ENCODE peak calls at places on chromosomes 2 and 18, in five cellular contexts. I, A, N, O and G are unnamed samples.

GRCh38 chr2:101124684-101125366 is 26.4 kb downstream of the TBC1D8 start:
- DNase-seq in I (peak; percentile 95), O (no peak), N (peak; percentile 76), A (peak; percentile 96), G (no peak)

GRCh38 chr18:75437979-75438378 is 10.5 kb upstream of the SMIM21 start:
- DNase-seq in I (no peak), N (no peak), A (no peak), O (no peak), G (no peak)

GRCh38 chr2:200863655-200864205 is 728 bp downstream of the CLK1 start:
- DNase-seq in I (no peak), O (no peak), N (no peak), A (no peak), G (peak; percentile 19)

GRCh38 chr18:79135924-79136323 is 66.7 kb downstream of the ATP9B start:
- DNase-seq in A (no peak), N (no peak), O (no peak), I (no peak), G (no peak)

GRCh38 chr2:236675051-236675450 is 105.4 kb downstream of the ACKR3 start:
- DNase-seq in N (peak; percentile 2), A (no peak), O (no peak), I (no peak), G (no peak)

GRCh38 chr2:200408428-200409311 is 101.2 kb downstream of the KCTD18 start:
- DNase-seq in I (no peak), N (peak; percentile 97), A (peak; percentile 52), O (no peak), G (no peak)

GRCh38 chr2:200022511-200022910 is 67.1 kb downstream of the MAIP1 start:
- DNase-seq in A (no peak), N (no peak), I (no peak), O (no peak), G (no peak)

GRCh38 chr2:47653909-47654789 is 128.8 kb upstream of the MSH6 start:
- DNase-seq in O (peak; percentile 45), N (peak; percentile 5), I (no peak), A (peak; percentile 42), G (peak; percentile 23)

GRCh38 chr18:70491734-70492348 is 203.0 kb downstream of the SOCS6 start:
- DNase-seq in A (peak; percentile 59), N (peak; percentile 32), O (no peak), I (no peak), G (peak; percentile 69)

GRCh38 chr2:72744049-72744448 is 81.8 kb downstream of the EXOC6B start:
- DNase-seq in O (no peak), N (peak; percentile 67), I (no peak), A (no peak), G (no peak)

GRCh38 chr18:77101410-77102245 is 31.0 kb downstream of the MBP start:
- DNase-seq in I (peak; percentile 95), N (peak; percentile 97), A (no peak), O (peak; percentile 84), G (peak; percentile 11)

GRCh38 chr2:124112966-124113365 is 87.9 kb downstream of the CNTNAP5 start:
- DNase-seq in I (no peak), A (no peak), O (no peak), N (peak; percentile 5), G (no peak)

GRCh38 chr2:190583507-190584337 is 49.2 kb upstream of the NEMP2 start:
- DNase-seq in O (no peak), I (no peak), N (no peak), A (no peak), G (peak; percentile 79)

GRCh38 chr2:65053199-65053598 is 3.0 kb upstream of the CEP68 start:
- DNase-seq in I (no peak), N (no peak), O (no peak), A (no peak), G (no peak)

GRCh38 chr2:234098675-234099195 is 48.2 kb downstream of the SPP2 start:
- DNase-seq in A (no peak), I (no peak), N (no peak), O (no peak), G (no peak)

GRCh38 chr2:33145459-33145858 is 198.7 kb downstream of the LTBP1 start:
- DNase-seq in I (no peak), N (peak; percentile 41), O (no peak), A (no peak), G (no peak)

GRCh38 chr2:128361376-128362131 is 42.9 kb upstream of the HS6ST1 start:
- DNase-seq in I (no peak), A (no peak), N (no peak), O (peak; percentile 8), G (no peak)

GRCh38 chr2:188725981-188726380 is 248.2 kb upstream of the COL3A1 start:
- DNase-seq in N (peak; percentile 73), O (no peak), I (no peak), A (no peak), G (peak; percentile 67)

GRCh38 chr2:222837643-222838056 is 23.2 kb upstream of the ACSL3 start:
- DNase-seq in N (peak; percentile 41), A (peak; percentile 63), O (no peak), I (peak; percentile 76), G (no peak)

GRCh38 chr2:235694721-235695601 is 201.1 kb downstream of the AGAP1 start:
- DNase-seq in O (no peak), A (peak; percentile 41), N (peak; percentile 39), I (no peak), G (peak; percentile 76)

GRCh38 chr2:9302755-9303154 is 96.1 kb downstream of the ASAP2 start:
- DNase-seq in A (no peak), I (no peak), N (no peak), O (no peak), G (no peak)

GRCh38 chr2:88036162-88036561 is 19.4 kb downstream of the KRCC1 start:
- DNase-seq in O (no peak), N (peak; percentile 23), A (no peak), I (no peak), G (no peak)

GRCh38 chr18:62846334-62846733 is 131.0 kb downstream of the PHLPP1 start:
- DNase-seq in O (no peak), I (no peak), N (no peak), A (no peak), G (no peak)

GRCh38 chr2:49937432-49937831 is 783.1 kb upstream of the FSHR start:
- DNase-seq in N (no peak), I (no peak), A (no peak), O (no peak), G (no peak)

GRCh38 chr2:187500585-187501359 is 52.7 kb upstream of the CALCRL start:
- DNase-seq in O (no peak), N (peak; percentile 84), A (peak; percentile 65), I (no peak), G (peak; percentile 54)

GRCh38 chr2:191869781-191870180 is 22.9 kb upstream of the CAVIN2 start:
- DNase-seq in I (no peak), O (no peak), N (no peak), A (no peak), G (no peak)

GRCh38 chr2:191867507-191867847 is 20.6 kb upstream of the CAVIN2 start:
- DNase-seq in O (no peak), A (no peak), N (no peak), I (no peak), G (no peak)

GRCh38 chr2:191866675-191867506 is 20.0 kb upstream of the CAVIN2 start:
- DNase-seq in O (peak; percentile 66), I (peak; percentile 57), N (peak; percentile 93), A (peak; percentile 100), G (peak; percentile 70)

GRCh38 chr2:191870744-191871143 is 23.9 kb upstream of the CAVIN2 start:
- DNase-seq in I (no peak), O (no peak), N (no peak), A (no peak), G (no peak)

GRCh38 chr2:191869178-191869577 is 22.3 kb upstream of the CAVIN2 start:
- DNase-seq in O (no peak), A (peak; percentile 67), N (peak; percentile 30), I (no peak), G (peak; percentile 64)
- H3K4me1 ChIP-seq in O (peaks cover 8% of the 10 kb centered on the region), A (peaks cover 69% of the 10 kb centered on the region), N (peaks cover 22% of the 10 kb centered on the region), I (peaks cover 43% of the 10 kb centered on the region), G (peaks cover 21% of the 10 kb centered on the region)

GRCh38 chr2:159226608-159227007 is 59.9 kb downstream of the WDSUB1 start:
- DNase-seq in I (no peak), A (no peak), N (no peak), O (no peak), G (no peak)
- H3K4me1 ChIP-seq in I (peaks cover 6% of the 10 kb centered on the region), A (no peaks in the 10 kb centered on the region), N (no peaks in the 10 kb centered on the region), O (no peaks in the 10 kb centered on the region), G (no peaks in the 10 kb centered on the region)

DNA sequence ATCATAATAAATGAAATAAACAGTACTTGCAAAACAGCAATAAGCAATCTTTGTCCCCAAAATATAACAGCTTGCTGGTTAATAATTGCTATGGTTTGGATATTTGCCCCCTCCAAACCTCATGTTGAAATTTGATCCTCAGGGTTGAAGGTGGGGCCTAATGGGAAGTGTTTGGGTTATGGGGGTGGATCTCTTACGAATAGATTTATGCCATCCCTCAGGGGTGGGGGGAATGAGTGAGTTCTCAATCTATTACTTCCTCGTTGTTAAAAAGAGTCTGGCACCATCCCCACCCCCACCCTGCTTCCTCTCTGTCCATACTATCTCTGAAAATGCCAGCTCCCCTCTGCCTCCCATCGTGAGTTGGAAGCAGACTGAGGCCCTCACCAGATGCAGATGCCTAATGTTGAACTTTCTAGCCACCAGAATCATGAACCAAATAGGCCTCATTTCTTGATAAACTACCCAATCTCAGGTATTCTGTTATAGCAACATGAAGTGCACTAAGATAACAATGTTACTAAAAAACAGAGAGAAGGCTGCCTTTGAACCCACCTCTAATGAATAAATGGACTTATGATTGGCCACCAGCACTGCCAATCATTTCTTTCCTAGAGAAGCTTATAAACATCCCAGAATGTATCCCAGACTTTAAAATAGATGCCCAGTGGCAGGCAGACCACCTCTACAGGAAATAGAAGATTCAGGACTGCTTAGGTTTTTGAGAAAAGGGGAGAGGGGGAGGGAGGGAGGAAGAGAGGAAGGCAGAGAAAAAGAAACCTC is 90.1 kb downstream of the ALPK2 start:
- DNase-seq in O (no peak), A (peak; percentile 75), I (no peak), N (peak; percentile 29), G (no peak)
- H3K4me1 ChIP-seq in O (no peaks in the 10 kb centered on the region), A (peaks cover 88% of the 10 kb centered on the region), I (peaks cover 20% of the 10 kb centered on the region), N (peaks cover 12% of the 10 kb centered on the region), G (peaks cover 3% of the 10 kb centered on the region)

GRCh38 chr2:130376433-130377293 is 20.8 kb downstream of the PTPN18 start:
- DNase-seq in I (no peak), O (no peak), N (no peak), A (peak; percentile 26), G (no peak)

GRCh38 chr2:130378206-130378897 is 22.5 kb downstream of the PTPN18 start:
- DNase-seq in N (no peak), I (no peak), A (no peak), O (no peak), G (no peak)

GRCh38 chr2:130380096-130380934 is 24.5 kb downstream of the PTPN18 start:
- DNase-seq in O (no peak), N (no peak), I (no peak), A (no peak), G (no peak)

GRCh38 chr2:130377491-130377890 is 21.6 kb downstream of the PTPN18 start:
- DNase-seq in N (no peak), O (no peak), I (no peak), A (no peak), G (no peak)

GRCh38 chr2:130378898-130379214 is 23.0 kb downstream of the PTPN18 start:
- DNase-seq in N (no peak), O (no peak), I (no peak), A (no peak), G (no peak)
- H3K4me1 ChIP-seq in N (peaks cover 8% of the 10 kb centered on the region), O (no peaks in the 10 kb centered on the region), I (no peaks in the 10 kb centered on the region), A (no peaks in the 10 kb centered on the region), G (no peaks in the 10 kb centered on the region)